ENCODE peak calls at places on chromosomes 2 and 18, in nine cellular contexts. M, F, L, Y, B, N, S, D and U are unnamed samples.

GRCh38 chr2:175293776-175294175 is 112.3 kb upstream of the ATP5MC3 start:
- DNase-seq in B (no peak), F (no peak), Y (no peak), D (no peak), M (no peak), L (no peak), S (no peak), N (no peak), U (no peak)

GRCh38 chr2:109339519-109339991 is 210.6 kb downstream of the SH3RF3 start:
- DNase-seq in D (no peak), L (peak), S (no peak), N (peak), M (no peak), Y (peak), B (no peak), F (no peak), U (no peak)

GRCh38 chr2:26556309-26557243 is 78.7 kb upstream of the OTOF start:
- DNase-seq in M (no peak), S (no peak), N (no peak), D (no peak), L (no peak), B (peak), Y (no peak), F (no peak), U (no peak)

GRCh38 chr2:213429516-213429915 is 145.3 kb downstream of the SPAG16 start:
- DNase-seq in S (no peak), M (no peak), F (no peak), D (no peak), Y (peak), N (no peak), L (no peak), B (no peak), U (no peak)

GRCh38 chr2:140698736-140699135 is 1432.1 kb downstream of the LRP1B start:
- DNase-seq in B (no peak), Y (no peak), D (no peak), M (no peak), L (no peak), F (no peak), S (no peak), N (no peak), U (no peak)

GRCh38 chr18:9683418-9684396 is 24.4 kb upstream of the RAB31 start:
- DNase-seq in S (no peak), D (no peak), L (peak), Y (peak), M (no peak), B (no peak), F (no peak), N (peak), U (no peak)

GRCh38 chr18:59988098-59988706 is 88.4 kb downstream of the PMAIP1 start:
- DNase-seq in F (peak), L (peak), S (peak), M (no peak), B (no peak), Y (peak), D (peak), N (peak), U (peak)

GRCh38 chr2:215003001-215003400 is 135.4 kb downstream of the ABCA12 start:
- DNase-seq in Y (peak), M (no peak), D (peak), S (no peak), B (no peak), N (peak), L (peak), F (no peak), U (no peak)

GRCh38 chr2:21020668-21021288 is 23.1 kb downstream of the APOB start:
- DNase-seq in B (no peak), L (no peak), D (no peak), F (no peak), M (no peak), Y (no peak), N (no peak), S (no peak), U (no peak)

GRCh38 chr18:519019-519879 is 18.7 kb upstream of the COLEC12 start:
- DNase-seq in M (no peak), D (no peak), L (peak), F (no peak), S (no peak), Y (peak), N (peak), B (peak), U (no peak)

GRCh38 chr18:79554945-79555645 is 124.5 kb upstream of the CTDP1 start:
- DNase-seq in F (no peak), S (no peak), M (no peak), D (no peak), Y (no peak), B (no peak), L (no peak), N (no peak), U (no peak)

GRCh38 chr2:101766871-101767739 is 69.6 kb downstream of the MAP4K4 start:
- DNase-seq in S (no peak), D (no peak), Y (peak), N (peak), F (no peak), M (no peak), L (no peak), B (no peak), U (no peak)

GRCh38 chr2:85598594-85599340 is 3.2 kb downstream of the RNF181 start:
- DNase-seq in Y (no peak), N (no peak), B (no peak), F (no peak), D (no peak), L (no peak), M (no peak), S (no peak), U (no peak)

GRCh38 chr2:17688600-17688999 is 65.0 kb downstream of the SMC6 start:
- DNase-seq in M (no peak), S (no peak), D (no peak), L (no peak), Y (no peak), B (no peak), N (no peak), F (no peak), U (no peak)

GRCh38 chr2:177147834-177148233 is 64.8 kb upstream of the HNRNPA3 start:
- DNase-seq in Y (no peak), S (no peak), M (no peak), F (no peak), L (peak), B (no peak), N (no peak), D (no peak), U (no peak)

GRCh38 chr2:71129114-71129890 is 727 bp downstream of the MCEE start:
- DNase-seq in N (peak), D (no peak), M (no peak), B (no peak), L (peak), S (no peak), F (no peak), Y (no peak), U (peak)

GRCh38 chr2:196291418-196291817 is 120.0 kb upstream of the STK17B start:
- DNase-seq in Y (no peak), D (no peak), F (no peak), B (no peak), M (no peak), S (no peak), N (no peak), L (no peak), U (no peak)

GRCh38 chr2:239538357-239539052 is 137.7 kb upstream of the HDAC4 start:
- DNase-seq in S (no peak), B (peak), M (no peak), L (peak), N (no peak), D (no peak), Y (no peak), F (no peak), U (no peak)

GRCh38 chr2:96273763-96274162 is 7.7 kb downstream of the CIAO1 start:
- DNase-seq in D (no peak), Y (no peak), B (no peak), L (no peak), S (no peak), N (peak), F (no peak), M (no peak), U (no peak)

GRCh38 chr18:76621782-76622495 is 126.9 kb upstream of the ZNF516 start:
- DNase-seq in D (no peak), S (no peak), Y (no peak), N (peak), F (no peak), B (no peak), M (no peak), L (peak), U (no peak)

GRCh38 chr2:181971032-181971431 is 14.6 kb upstream of the PPP1R1C start:
- DNase-seq in D (no peak), S (no peak), N (no peak), Y (peak), M (no peak), L (no peak), B (no peak), F (no peak), U (no peak)